ENCODE peak calls at places on chromosomes 11 and 22, in four cellular contexts. M is tibial nerve, S is Peyer's patch, B is uterus. F is an unnamed sample.
A peak's percentile ranks its signal among the peaks of the same experiment; 100 is the strongest.

GRCh38 chr11:2810401-2811205 is 75.0 kb downstream of the CDKN1C start:
- DNase-seq in M (no peak), S (no peak), B (peak; percentile 31), F (peak; percentile 38)

GRCh38 chr11:31340903-31341572 is 28.5 kb downstream of the DCDC1 start:
- DNase-seq in M (no peak), S (no peak), B (no peak), F (no peak)

GRCh38 chr11:62664405-62665074 is 470 bp downstream of the C11orf98 start:
- DNase-seq in M (no peak), S (peak; percentile 71), B (peak; percentile 38), F (peak; percentile 75)

GRCh38 chr11:69655479-69656394 is 14.8 kb downstream of the CCND1 start:
- DNase-seq in M (no peak), S (no peak), B (no peak), F (no peak)

GRCh38 chr11:47886096-47886495 is 37.9 kb upstream of the NUP160 start:
- DNase-seq in M (peak; percentile 41), S (peak; percentile 53), B (peak; percentile 21), F (no peak)

GRCh38 chr11:61333638-61334433 is 808 bp downstream of the TKFC start:
- DNase-seq in M (no peak), S (no peak), B (no peak), F (no peak)

GRCh38 chr11:65743928-65744698 is 23.5 kb upstream of the RNASEH2C start:
- DNase-seq in M (no peak), S (peak; percentile 56), B (no peak), F (peak; percentile 21)

GRCh38 chr11:81966340-81966739 is 767.3 kb downstream of the FAM181B start:
- DNase-seq in M (no peak), S (no peak), B (no peak), F (no peak)

GRCh38 chr22:36048911-36049677 is 20.5 kb upstream of the RBFOX2 start:
- DNase-seq in M (no peak), S (no peak), B (no peak), F (no peak)

GRCh38 chr22:48968201-48968959 is 859.3 kb downstream of the BRD1 start:
- DNase-seq in M (no peak), S (no peak), B (no peak), F (no peak)

GRCh38 chr11:94139421-94139820 is 10.8 kb downstream of the PANX1 start:
- DNase-seq in M (no peak), S (no peak), B (no peak), F (no peak)

GRCh38 chr11:94142308-94143277 is 14.0 kb downstream of the PANX1 start:
- DNase-seq in M (no peak), S (no peak), B (no peak), F (no peak)

GRCh38 chr11:94141511-94142307 is 13.1 kb downstream of the PANX1 start:
- DNase-seq in M (no peak), S (no peak), B (no peak), F (no peak)

GRCh38 chr11:94144233-94144632 is 15.6 kb downstream of the PANX1 start:
- DNase-seq in M (no peak), S (no peak), B (no peak), F (no peak)

DNA sequence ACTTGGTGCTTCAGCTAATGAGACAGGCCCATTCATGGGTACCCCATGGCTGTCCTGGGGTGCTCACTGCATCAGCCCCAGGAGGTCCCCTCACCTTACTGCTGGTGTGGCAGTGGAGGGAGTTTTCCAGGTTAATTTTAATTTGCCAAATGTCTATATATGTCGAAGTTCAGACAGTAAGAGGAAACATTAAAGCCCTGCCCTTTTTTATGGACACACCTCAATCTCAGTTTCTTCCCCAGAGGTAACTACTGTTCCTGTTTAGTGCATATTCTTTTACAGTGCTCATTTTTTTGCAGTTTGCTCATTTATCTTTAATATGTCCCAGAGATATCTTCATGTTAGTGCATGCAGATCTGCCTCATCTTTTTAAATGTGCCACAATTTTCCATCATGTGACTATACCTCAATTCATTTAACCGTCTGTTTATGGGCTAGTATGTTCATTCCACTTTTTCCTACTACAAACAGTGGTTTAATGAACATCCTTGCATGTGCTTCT is 11.6 kb downstream of the PANX1 start:
- DNase-seq in M (no peak), S (no peak), B (no peak), F (no peak)
- H3K4me3 ChIP-seq in M (no peak overlapping the region), S (no peak overlapping the region), B (no peak overlapping the region), F (no peak overlapping the region)

GRCh38 chr11:116829525-116830183 is at the start of gene APOC3:
- DNase-seq in M (no peak), S (peak; percentile 79), B (no peak), F (no peak)

GRCh38 chr11:116832350-116833290 is 2.9 kb downstream of the APOC3 start:
- DNase-seq in M (no peak), S (no peak), B (no peak), F (no peak)

GRCh38 chr11:116831790-116832349 is 2.2 kb downstream of the APOC3 start:
- DNase-seq in M (no peak), S (no peak), B (no peak), F (no peak)

GRCh38 chr11:116828632-116829524 is 829 bp upstream of the APOC3 start:
- DNase-seq in M (no peak), S (peak; percentile 72), B (no peak), F (no peak)

GRCh38 chr11:116830184-116830912 is 641 bp downstream of the APOC3 start:
- DNase-seq in M (no peak), S (no peak), B (no peak), F (no peak)
- H3K4me3 ChIP-seq in M (no peak overlapping the region), S (no peak overlapping the region), B (no peak overlapping the region), F (no peak overlapping the region)

GRCh38 chr11:128689586-128689945 is 4.3 kb upstream of the FLI1 start:
- DNase-seq in M (no peak), S (no peak), B (no peak), F (no peak)
- H3K4me3 ChIP-seq in M (no peak overlapping the region), S (no peak overlapping the region), B (no peak overlapping the region), F (peak overlapping the region; percentile 74)

GRCh38 chr11:93526691-93527583 is 16.3 kb downstream of the SMCO4 start:
- DNase-seq in M (no peak), S (no peak), B (no peak), F (no peak)
- H3K4me3 ChIP-seq in M (no peak overlapping the region), S (no peak overlapping the region), B (no peak overlapping the region), F (no peak overlapping the region)

DNA sequence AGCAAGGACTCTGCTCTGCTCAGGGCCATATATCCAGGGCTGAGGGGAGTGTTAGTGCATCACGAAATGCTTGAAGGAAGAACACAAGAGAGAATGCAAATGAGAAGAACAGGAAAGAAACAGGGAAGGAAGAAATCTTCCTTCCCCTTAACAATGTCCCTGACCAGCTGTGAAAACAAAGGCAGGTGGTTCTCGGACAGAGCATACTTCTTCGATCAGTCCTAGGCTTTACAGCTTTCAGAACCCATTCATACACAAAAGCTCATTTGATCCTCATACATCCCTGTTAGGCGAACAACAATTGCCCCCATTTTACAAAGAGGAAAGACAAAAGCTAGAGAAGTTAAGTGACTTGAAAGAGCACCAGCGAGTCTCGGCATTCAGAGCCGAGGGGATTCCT is 57.3 kb upstream of the LRRC55 start:
- DNase-seq in M (no peak), S (no peak), B (no peak), F (no peak)
- H3K4me3 ChIP-seq in M (no peak overlapping the region), S (no peak overlapping the region), B (no peak overlapping the region), F (no peak overlapping the region)

GRCh38 chr11:111720801-111721494 is 45.2 kb downstream of the PPP2R1B start:
- DNase-seq in M (no peak), S (no peak), B (no peak), F (no peak)
- H3K4me3 ChIP-seq in M (no peak overlapping the region), S (no peak overlapping the region), B (no peak overlapping the region), F (no peak overlapping the region)